ENCODE peak calls at places on chromosomes 4 and X, in eight cellular contexts. One of them, this sample, is unnamed.
A peak's percentile ranks its signal among the peaks of the same experiment; 100 is the strongest.

GRCh38 chrX:53716328-53717088 is 30.0 kb upstream of the HUWE1 start:
- DNase-seq in tibial nerve: no peak
- DNase-seq in transverse colon: peak; percentile 15
- DNase-seq in GM23248: no peak
- DNase-seq in BE2C: no peak
- DNase-seq in IMR-90: peak; percentile 48
- DNase-seq in tibial artery: no peak
- DNase-seq in cardiac muscle cell: peak; percentile 28
- DNase-seq in this sample: no peak

GRCh38 chrX:5559386-5559785 is 669.3 kb downstream of the NLGN4X start:
- DNase-seq in tibial nerve: no peak
- DNase-seq in transverse colon: no peak
- DNase-seq in GM23248: no peak
- DNase-seq in BE2C: no peak
- DNase-seq in IMR-90: no peak
- DNase-seq in tibial artery: no peak
- DNase-seq in cardiac muscle cell: no peak
- DNase-seq in this sample: peak; percentile 82

GRCh38 chr4:78937837-78938236 is 1.4 kb downstream of the PAQR3 start:
- DNase-seq in tibial nerve: no peak
- DNase-seq in transverse colon: no peak
- DNase-seq in GM23248: peak; percentile 75
- DNase-seq in BE2C: no peak
- DNase-seq in IMR-90: peak; percentile 16
- DNase-seq in tibial artery: no peak
- DNase-seq in cardiac muscle cell: no peak
- DNase-seq in this sample: peak; percentile 61

GRCh38 chrX:148203531-148203930 is 222.4 kb downstream of the FMR1NB start:
- DNase-seq in tibial nerve: no peak
- DNase-seq in transverse colon: no peak
- DNase-seq in GM23248: no peak
- DNase-seq in BE2C: no peak
- DNase-seq in IMR-90: no peak
- DNase-seq in tibial artery: no peak
- DNase-seq in cardiac muscle cell: no peak
- DNase-seq in this sample: no peak

GRCh38 chrX:11190745-11191510 is 79.8 kb downstream of the HCCS start:
- DNase-seq in tibial nerve: no peak
- DNase-seq in transverse colon: peak; percentile 48
- DNase-seq in GM23248: no peak
- DNase-seq in BE2C: no peak
- DNase-seq in IMR-90: no peak
- DNase-seq in tibial artery: no peak
- DNase-seq in cardiac muscle cell: no peak
- DNase-seq in this sample: no peak

GRCh38 chr4:179893967-179894590 is 2349.1 kb upstream of the TENM3 start:
- DNase-seq in tibial nerve: no peak
- DNase-seq in transverse colon: no peak
- DNase-seq in GM23248: no peak
- DNase-seq in BE2C: no peak
- DNase-seq in IMR-90: peak; percentile 73
- DNase-seq in tibial artery: no peak
- DNase-seq in cardiac muscle cell: no peak
- DNase-seq in this sample: no peak

GRCh38 chr4:30903493-30903892 is 183.3 kb downstream of the PCDH7 start:
- DNase-seq in tibial nerve: no peak
- DNase-seq in transverse colon: no peak
- DNase-seq in GM23248: peak; percentile 18
- DNase-seq in BE2C: no peak
- DNase-seq in IMR-90: peak; percentile 74
- DNase-seq in tibial artery: no peak
- DNase-seq in cardiac muscle cell: peak; percentile 33
- DNase-seq in this sample: peak; percentile 17

GRCh38 chr4:94758141-94758699 is 465 bp downstream of the BMPR1B start:
- DNase-seq in tibial nerve: peak; percentile 33
- DNase-seq in transverse colon: peak; percentile 13
- DNase-seq in GM23248: peak; percentile 67
- DNase-seq in BE2C: peak; percentile 86
- DNase-seq in IMR-90: no peak
- DNase-seq in tibial artery: peak; percentile 46
- DNase-seq in cardiac muscle cell: peak; percentile 22
- DNase-seq in this sample: peak; percentile 47

GRCh38 chrX:13699183-13699826 is 10.4 kb downstream of the RAB9A start:
- DNase-seq in tibial nerve: no peak
- DNase-seq in transverse colon: peak; percentile 57
- DNase-seq in GM23248: peak; percentile 74
- DNase-seq in BE2C: no peak
- DNase-seq in IMR-90: peak; percentile 23
- DNase-seq in tibial artery: no peak
- DNase-seq in cardiac muscle cell: no peak
- DNase-seq in this sample: peak; percentile 42
- H3K4me1 ChIP-seq in tibial nerve: peaks cover 21% of the 10 kb centered on the region
- H3K4me1 ChIP-seq in transverse colon: peaks cover 49% of the 10 kb centered on the region
- H3K4me1 ChIP-seq in GM23248: peaks cover 37% of the 10 kb centered on the region
- H3K4me1 ChIP-seq in BE2C: no peaks in the 10 kb centered on the region
- H3K4me1 ChIP-seq in IMR-90: peaks cover 9% of the 10 kb centered on the region
- H3K4me1 ChIP-seq in tibial artery: no peaks in the 10 kb centered on the region
- H3K4me1 ChIP-seq in cardiac muscle cell: peaks cover 6% of the 10 kb centered on the region
- H3K4me1 ChIP-seq in this sample: peaks cover 7% of the 10 kb centered on the region

GRCh38 chr4:5712931-5713330 is 1.9 kb downstream of the EVC start:
- DNase-seq in tibial nerve: no peak
- DNase-seq in transverse colon: no peak
- DNase-seq in GM23248: peak; percentile 32
- DNase-seq in BE2C: no peak
- DNase-seq in IMR-90: no peak
- DNase-seq in tibial artery: no peak
- DNase-seq in cardiac muscle cell: no peak
- DNase-seq in this sample: no peak

GRCh38 chr4:5712517-5712916 is 1.5 kb downstream of the EVC start:
- DNase-seq in tibial nerve: no peak
- DNase-seq in transverse colon: no peak
- DNase-seq in GM23248: peak; percentile 80
- DNase-seq in BE2C: no peak
- DNase-seq in IMR-90: peak; percentile 81
- DNase-seq in tibial artery: no peak
- DNase-seq in cardiac muscle cell: peak; percentile 48
- DNase-seq in this sample: peak; percentile 36

GRCh38 chr4:5711479-5712184 is 631 bp downstream of the EVC start:
- DNase-seq in tibial nerve: no peak
- DNase-seq in transverse colon: no peak
- DNase-seq in GM23248: peak; percentile 87
- DNase-seq in BE2C: no peak
- DNase-seq in IMR-90: peak; percentile 51
- DNase-seq in tibial artery: no peak
- DNase-seq in cardiac muscle cell: peak; percentile 50
- DNase-seq in this sample: no peak

GRCh38 chr4:5710065-5710961 is 688 bp upstream of the EVC start:
- DNase-seq in tibial nerve: no peak
- DNase-seq in transverse colon: no peak
- DNase-seq in GM23248: peak; percentile 69
- DNase-seq in BE2C: no peak
- DNase-seq in IMR-90: peak; percentile 18
- DNase-seq in tibial artery: no peak
- DNase-seq in cardiac muscle cell: peak; percentile 37
- DNase-seq in this sample: no peak

DNA sequence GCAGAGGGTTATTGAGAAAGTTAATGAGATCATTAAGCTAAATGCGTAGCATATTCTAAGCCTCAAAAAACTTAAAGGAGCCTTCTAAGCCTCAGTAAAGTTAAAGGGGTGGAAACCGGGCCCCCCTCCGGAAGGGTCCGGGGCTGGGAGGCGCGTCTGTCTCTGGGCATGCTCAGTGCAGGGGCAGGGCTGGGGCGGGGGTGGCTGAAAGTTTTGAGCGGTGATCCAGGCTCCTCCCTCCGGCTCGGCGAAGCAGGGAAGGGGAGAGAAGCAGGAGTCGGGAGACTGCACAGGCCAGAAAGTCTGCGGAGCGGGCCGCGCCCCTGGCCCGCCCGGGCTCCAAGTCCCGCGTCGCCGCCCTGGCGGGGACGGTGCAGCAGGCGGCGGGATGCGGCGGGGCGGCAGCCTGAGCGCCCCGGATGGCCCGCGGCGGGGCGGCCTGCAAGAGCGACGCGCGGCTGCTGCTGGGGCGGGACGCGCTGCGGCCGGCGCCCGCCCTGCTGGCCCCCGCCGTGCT is at the start of gene EVC:
- DNase-seq in tibial nerve: peak; percentile 67
- DNase-seq in transverse colon: peak; percentile 63
- DNase-seq in GM23248: peak; percentile 90
- DNase-seq in BE2C: peak; percentile 42
- DNase-seq in IMR-90: peak; percentile 74
- DNase-seq in tibial artery: peak; percentile 81
- DNase-seq in cardiac muscle cell: peak; percentile 83
- DNase-seq in this sample: peak; percentile 31
- H3K4me1 ChIP-seq in tibial nerve: peaks cover 25% of the 10 kb centered on the region
- H3K4me1 ChIP-seq in transverse colon: peaks cover 24% of the 10 kb centered on the region
- H3K4me1 ChIP-seq in GM23248: peaks cover 34% of the 10 kb centered on the region
- H3K4me1 ChIP-seq in BE2C: no peaks in the 10 kb centered on the region
- H3K4me1 ChIP-seq in IMR-90: peaks cover 33% of the 10 kb centered on the region
- H3K4me1 ChIP-seq in tibial artery: peaks cover 4% of the 10 kb centered on the region
- H3K4me1 ChIP-seq in cardiac muscle cell: no peaks in the 10 kb centered on the region
- H3K4me1 ChIP-seq in this sample: peaks cover 6% of the 10 kb centered on the region

GRCh38 chr4:153480704-153481103 is 14.5 kb downstream of the TMEM131L start:
- DNase-seq in tibial nerve: no peak
- DNase-seq in transverse colon: no peak
- DNase-seq in GM23248: no peak
- DNase-seq in BE2C: no peak
- DNase-seq in IMR-90: no peak
- DNase-seq in tibial artery: no peak
- DNase-seq in cardiac muscle cell: no peak
- DNase-seq in this sample: no peak

GRCh38 chr4:153483432-153484418 is 17.6 kb downstream of the TMEM131L start:
- DNase-seq in tibial nerve: no peak
- DNase-seq in transverse colon: no peak
- DNase-seq in GM23248: no peak
- DNase-seq in BE2C: no peak
- DNase-seq in IMR-90: peak; percentile 47
- DNase-seq in tibial artery: no peak
- DNase-seq in cardiac muscle cell: peak; percentile 40
- DNase-seq in this sample: no peak

GRCh38 chr4:153485374-153485773 is 19.2 kb downstream of the TMEM131L start:
- DNase-seq in tibial nerve: no peak
- DNase-seq in transverse colon: no peak
- DNase-seq in GM23248: no peak
- DNase-seq in BE2C: no peak
- DNase-seq in IMR-90: no peak
- DNase-seq in tibial artery: no peak
- DNase-seq in cardiac muscle cell: no peak
- DNase-seq in this sample: no peak

GRCh38 chr4:153479118-153479517 is 13.0 kb downstream of the TMEM131L start:
- DNase-seq in tibial nerve: no peak
- DNase-seq in transverse colon: no peak
- DNase-seq in GM23248: no peak
- DNase-seq in BE2C: no peak
- DNase-seq in IMR-90: no peak
- DNase-seq in tibial artery: no peak
- DNase-seq in cardiac muscle cell: no peak
- DNase-seq in this sample: no peak

DNA sequence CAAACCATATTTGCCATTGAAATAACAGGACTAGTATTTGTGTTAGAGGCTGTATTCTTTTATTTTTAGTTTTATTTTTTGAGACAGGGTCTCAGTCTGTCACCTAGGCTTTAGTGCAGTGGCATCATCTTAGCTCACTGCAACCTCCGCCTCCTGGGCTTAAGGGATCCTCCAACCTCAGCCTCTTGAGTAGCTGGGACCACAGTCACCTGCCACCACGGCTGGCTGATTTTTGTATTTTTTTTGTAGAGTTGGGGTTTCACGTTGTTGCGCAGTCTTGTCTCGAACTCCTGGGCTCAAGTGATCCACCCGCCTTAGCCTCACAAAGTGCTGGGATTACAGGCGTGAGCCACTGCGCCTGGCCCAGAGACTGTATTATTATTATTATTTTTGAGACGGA is 15.3 kb downstream of the TMEM131L start:
- DNase-seq in tibial nerve: no peak
- DNase-seq in transverse colon: no peak
- DNase-seq in GM23248: no peak
- DNase-seq in BE2C: no peak
- DNase-seq in IMR-90: no peak
- DNase-seq in tibial artery: no peak
- DNase-seq in cardiac muscle cell: no peak
- DNase-seq in this sample: no peak
- H3K4me1 ChIP-seq in tibial nerve: no peaks in the 10 kb centered on the region
- H3K4me1 ChIP-seq in transverse colon: peaks cover 24% of the 10 kb centered on the region
- H3K4me1 ChIP-seq in GM23248: peaks cover 13% of the 10 kb centered on the region
- H3K4me1 ChIP-seq in BE2C: peaks cover 6% of the 10 kb centered on the region
- H3K4me1 ChIP-seq in IMR-90: peaks cover 6% of the 10 kb centered on the region
- H3K4me1 ChIP-seq in tibial artery: no peaks in the 10 kb centered on the region
- H3K4me1 ChIP-seq in cardiac muscle cell: no peaks in the 10 kb centered on the region
- H3K4me1 ChIP-seq in this sample: peaks cover 4% of the 10 kb centered on the region

GRCh38 chr4:87053802-87054767 is 119.3 kb downstream of the AFF1 start:
- DNase-seq in tibial nerve: no peak
- DNase-seq in transverse colon: no peak
- DNase-seq in GM23248: no peak
- DNase-seq in BE2C: no peak
- DNase-seq in IMR-90: no peak
- DNase-seq in tibial artery: no peak
- DNase-seq in cardiac muscle cell: no peak
- DNase-seq in this sample: peak; percentile 31
- H3K4me1 ChIP-seq in tibial nerve: peaks cover 65% of the 10 kb centered on the region
- H3K4me1 ChIP-seq in transverse colon: peaks cover 91% of the 10 kb centered on the region
- H3K4me1 ChIP-seq in GM23248: peaks cover 6% of the 10 kb centered on the region
- H3K4me1 ChIP-seq in BE2C: peaks cover 30% of the 10 kb centered on the region
- H3K4me1 ChIP-seq in IMR-90: peaks cover 12% of the 10 kb centered on the region
- H3K4me1 ChIP-seq in tibial artery: no peaks in the 10 kb centered on the region
- H3K4me1 ChIP-seq in cardiac muscle cell: peaks cover 46% of the 10 kb centered on the region
- H3K4me1 ChIP-seq in this sample: peaks cover 13% of the 10 kb centered on the region

DNA sequence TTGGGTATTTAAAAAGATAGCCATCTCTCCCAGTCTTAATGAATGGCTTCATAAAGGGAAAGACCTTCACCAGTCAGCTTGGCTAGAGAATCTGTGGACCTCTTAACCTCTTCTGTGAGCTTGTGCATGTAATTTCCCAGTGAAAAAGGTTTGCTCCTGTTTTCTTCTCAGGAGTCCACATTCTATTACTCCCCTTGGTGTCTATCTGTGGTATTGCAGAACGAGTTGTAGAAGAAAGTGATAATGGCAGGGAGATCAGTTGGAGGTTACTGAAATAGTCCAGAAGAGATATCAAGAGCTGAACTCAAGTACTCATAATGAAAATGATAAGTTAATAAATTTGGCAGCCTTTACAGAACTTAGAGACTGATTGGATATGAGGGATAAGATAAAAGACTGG is 16.5 kb upstream of the VAMP7 start:
- DNase-seq in tibial nerve: no peak
- DNase-seq in transverse colon: no peak
- DNase-seq in GM23248: peak; percentile 23
- DNase-seq in BE2C: no peak
- DNase-seq in IMR-90: no peak
- DNase-seq in tibial artery: no peak
- DNase-seq in cardiac muscle cell: peak; percentile 6
- DNase-seq in this sample: no peak
- H3K4me1 ChIP-seq in tibial nerve: no peaks in the 10 kb centered on the region
- H3K4me1 ChIP-seq in transverse colon: no peaks in the 10 kb centered on the region
- H3K4me1 ChIP-seq in GM23248: no peaks in the 10 kb centered on the region
- H3K4me1 ChIP-seq in BE2C: no peaks in the 10 kb centered on the region
- H3K4me1 ChIP-seq in IMR-90: no peaks in the 10 kb centered on the region
- H3K4me1 ChIP-seq in tibial artery: no peaks in the 10 kb centered on the region
- H3K4me1 ChIP-seq in cardiac muscle cell: no peaks in the 10 kb centered on the region
- H3K4me1 ChIP-seq in this sample: no peaks in the 10 kb centered on the region

This sample was measured in trophoblast cell.